ENCODE peak calls at places on chromosomes 2 and 18, in five cellular contexts. One of them, this sample, is unnamed.

GRCh38 chr2:230974096-230974913 is 21.6 kb upstream of the SPATA3 start:
- DNase-seq in HCT116: no peak
- DNase-seq in PC-3: peak; percentile 25
- DNase-seq in Peyer's patch: peak; percentile 55
- DNase-seq in right cardiac atrium: no peak
- DNase-seq in this sample: no peak

GRCh38 chr2:9205963-9206948 is at the start of gene ASAP2:
- DNase-seq in HCT116: no peak
- DNase-seq in PC-3: peak; percentile 80
- DNase-seq in Peyer's patch: no peak
- DNase-seq in right cardiac atrium: peak; percentile 90
- DNase-seq in this sample: peak; percentile 79

GRCh38 chr2:199085201-199085750 is 372.5 kb downstream of the SATB2 start:
- DNase-seq in HCT116: no peak
- DNase-seq in PC-3: peak; percentile 54
- DNase-seq in Peyer's patch: no peak
- DNase-seq in right cardiac atrium: no peak
- DNase-seq in this sample: no peak

GRCh38 chr2:148021059-148021985 is at the start of gene MBD5:
- DNase-seq in HCT116: no peak
- DNase-seq in PC-3: no peak
- DNase-seq in Peyer's patch: peak; percentile 46
- DNase-seq in right cardiac atrium: peak; percentile 60
- DNase-seq in this sample: peak; percentile 39

GRCh38 chr2:85221291-85221690 is 88.1 kb downstream of the TCF7L1 start:
- DNase-seq in HCT116: no peak
- DNase-seq in PC-3: no peak
- DNase-seq in Peyer's patch: no peak
- DNase-seq in right cardiac atrium: peak; percentile 79
- DNase-seq in this sample: no peak

GRCh38 chr2:240166761-240167587 is 26.5 kb upstream of the OTOS start:
- DNase-seq in HCT116: no peak
- DNase-seq in PC-3: no peak
- DNase-seq in Peyer's patch: no peak
- DNase-seq in right cardiac atrium: no peak
- DNase-seq in this sample: no peak

GRCh38 chr18:31506024-31506742 is 8.2 kb downstream of the DSG2 start:
- DNase-seq in HCT116: no peak
- DNase-seq in PC-3: peak; percentile 24
- DNase-seq in Peyer's patch: no peak
- DNase-seq in right cardiac atrium: no peak
- DNase-seq in this sample: no peak

GRCh38 chr2:148927010-148927409 is 52.0 kb downstream of the KIF5C start:
- DNase-seq in HCT116: peak; percentile 51
- DNase-seq in PC-3: peak; percentile 13
- DNase-seq in Peyer's patch: peak; percentile 34
- DNase-seq in right cardiac atrium: peak; percentile 65
- DNase-seq in this sample: no peak

GRCh38 chr18:1760901-1761300 is 810.4 kb downstream of the METTL4 start:
- DNase-seq in HCT116: no peak
- DNase-seq in PC-3: peak; percentile 85
- DNase-seq in Peyer's patch: no peak
- DNase-seq in right cardiac atrium: no peak
- DNase-seq in this sample: no peak

GRCh38 chr2:164523026-164523425 is 98.3 kb downstream of the GRB14 start:
- DNase-seq in HCT116: no peak
- DNase-seq in PC-3: peak; percentile 47
- DNase-seq in Peyer's patch: no peak
- DNase-seq in right cardiac atrium: no peak
- DNase-seq in this sample: no peak

GRCh38 chr2:152505495-152505906 is 170.5 kb downstream of the FMNL2 start:
- DNase-seq in HCT116: no peak
- DNase-seq in PC-3: no peak
- DNase-seq in Peyer's patch: no peak
- DNase-seq in right cardiac atrium: peak; percentile 75
- DNase-seq in this sample: no peak

GRCh38 chr2:11863513-11864328 is 117.3 kb downstream of the LPIN1 start:
- DNase-seq in HCT116: peak; percentile 71
- DNase-seq in PC-3: peak; percentile 93
- DNase-seq in Peyer's patch: peak; percentile 68
- DNase-seq in right cardiac atrium: peak; percentile 95
- DNase-seq in this sample: peak; percentile 86

GRCh38 chr2:137797630-137798029 is 166.6 kb upstream of the HNMT start:
- DNase-seq in HCT116: no peak
- DNase-seq in PC-3: no peak
- DNase-seq in Peyer's patch: no peak
- DNase-seq in right cardiac atrium: no peak
- DNase-seq in this sample: no peak

GRCh38 chr2:195021704-195022513 is 635.1 kb upstream of the SLC39A10 start:
- DNase-seq in HCT116: no peak
- DNase-seq in PC-3: no peak
- DNase-seq in Peyer's patch: no peak
- DNase-seq in right cardiac atrium: no peak
- DNase-seq in this sample: no peak

GRCh38 chr2:120312861-120313694 is 32.9 kb upstream of the INHBB start:
- DNase-seq in HCT116: peak; percentile 60
- DNase-seq in PC-3: peak; percentile 95
- DNase-seq in Peyer's patch: peak; percentile 70
- DNase-seq in right cardiac atrium: peak; percentile 93
- DNase-seq in this sample: peak; percentile 67

GRCh38 chr2:205934443-205934842 is 151.5 kb downstream of the INO80D start:
- DNase-seq in HCT116: peak; percentile 19
- DNase-seq in PC-3: peak; percentile 33
- DNase-seq in Peyer's patch: no peak
- DNase-seq in right cardiac atrium: no peak
- DNase-seq in this sample: no peak

GRCh38 chr2:29187926-29188325 is 72.7 kb downstream of the CLIP4 start:
- DNase-seq in HCT116: no peak
- DNase-seq in PC-3: no peak
- DNase-seq in Peyer's patch: no peak
- DNase-seq in right cardiac atrium: no peak
- DNase-seq in this sample: no peak

GRCh38 chr2:71804251-71804650 is 343.4 kb downstream of the CYP26B1 start:
- DNase-seq in HCT116: no peak
- DNase-seq in PC-3: peak; percentile 7
- DNase-seq in Peyer's patch: no peak
- DNase-seq in right cardiac atrium: no peak
- DNase-seq in this sample: no peak

GRCh38 chr2:101608411-101609317 is 88.8 kb upstream of the MAP4K4 start:
- DNase-seq in HCT116: no peak
- DNase-seq in PC-3: no peak
- DNase-seq in Peyer's patch: no peak
- DNase-seq in right cardiac atrium: no peak
- DNase-seq in this sample: no peak

GRCh38 chr2:59322005-59322404 is 1080.9 kb upstream of the FANCL start:
- DNase-seq in HCT116: no peak
- DNase-seq in PC-3: no peak
- DNase-seq in Peyer's patch: no peak
- DNase-seq in right cardiac atrium: no peak
- DNase-seq in this sample: no peak

GRCh38 chr2:3283206-3283605 is 94.4 kb downstream of the EIPR1 start:
- DNase-seq in HCT116: no peak
- DNase-seq in PC-3: no peak
- DNase-seq in Peyer's patch: no peak
- DNase-seq in right cardiac atrium: no peak
- DNase-seq in this sample: no peak

GRCh38 chr2:183207110-183207509 is 82.9 kb downstream of the NUP35 start:
- DNase-seq in HCT116: peak; percentile 1
- DNase-seq in PC-3: no peak
- DNase-seq in Peyer's patch: no peak
- DNase-seq in right cardiac atrium: no peak
- DNase-seq in this sample: no peak

GRCh38 chr18:457120-457519 is 43.4 kb downstream of the COLEC12 start:
- DNase-seq in HCT116: no peak
- DNase-seq in PC-3: no peak
- DNase-seq in Peyer's patch: no peak
- DNase-seq in right cardiac atrium: peak; percentile 80
- DNase-seq in this sample: peak; percentile 75

GRCh38 chr18:42414756-42415454 is 459.9 kb downstream of the PIK3C3 start:
- DNase-seq in HCT116: no peak
- DNase-seq in PC-3: no peak
- DNase-seq in Peyer's patch: no peak
- DNase-seq in right cardiac atrium: no peak
- DNase-seq in this sample: no peak

GRCh38 chr2:45263147-45263546 is 253.9 kb upstream of the SIX2 start:
- DNase-seq in HCT116: no peak
- DNase-seq in PC-3: peak; percentile 93
- DNase-seq in Peyer's patch: no peak
- DNase-seq in right cardiac atrium: no peak
- DNase-seq in this sample: peak; percentile 48

GRCh38 chr2:221969087-221969829 is 329.5 kb downstream of the PAX3 start:
- DNase-seq in HCT116: peak; percentile 13
- DNase-seq in PC-3: peak; percentile 63
- DNase-seq in Peyer's patch: no peak
- DNase-seq in right cardiac atrium: no peak
- DNase-seq in this sample: peak; percentile 8

GRCh38 chr18:6355789-6356589 is 58.7 kb downstream of the L3MBTL4 start:
- DNase-seq in HCT116: no peak
- DNase-seq in PC-3: peak; percentile 90
- DNase-seq in Peyer's patch: no peak
- DNase-seq in right cardiac atrium: no peak
- DNase-seq in this sample: no peak

GRCh38 chr2:157302492-157303099 is 23.0 kb downstream of the ERMN start:
- DNase-seq in HCT116: peak; percentile 13
- DNase-seq in PC-3: peak; percentile 81
- DNase-seq in Peyer's patch: no peak
- DNase-seq in right cardiac atrium: no peak
- DNase-seq in this sample: peak; percentile 14

GRCh38 chr2:23482607-23483006 is 97.6 kb downstream of the KLHL29 start:
- DNase-seq in HCT116: no peak
- DNase-seq in PC-3: no peak
- DNase-seq in Peyer's patch: no peak
- DNase-seq in right cardiac atrium: no peak
- DNase-seq in this sample: no peak

GRCh38 chr2:100619951-100620350 is 57.2 kb downstream of the PDCL3 start:
- DNase-seq in HCT116: no peak
- DNase-seq in PC-3: no peak
- DNase-seq in Peyer's patch: no peak
- DNase-seq in right cardiac atrium: no peak
- DNase-seq in this sample: no peak

GRCh38 chr2:160952462-160952861 is 207.8 kb upstream of the TANK start:
- DNase-seq in HCT116: no peak
- DNase-seq in PC-3: no peak
- DNase-seq in Peyer's patch: no peak
- DNase-seq in right cardiac atrium: peak; percentile 81
- DNase-seq in this sample: no peak

GRCh38 chr2:60352491-60353405 is 200.7 kb downstream of the BCL11A start:
- DNase-seq in HCT116: no peak
- DNase-seq in PC-3: no peak
- DNase-seq in Peyer's patch: peak; percentile 86
- DNase-seq in right cardiac atrium: no peak
- DNase-seq in this sample: no peak

GRCh38 chr2:18777250-18777812 is 188.0 kb upstream of the NT5C1B start:
- DNase-seq in HCT116: no peak
- DNase-seq in PC-3: no peak
- DNase-seq in Peyer's patch: no peak
- DNase-seq in right cardiac atrium: no peak
- DNase-seq in this sample: no peak

GRCh38 chr2:167420261-167420660 is 532.0 kb downstream of the XIRP2 start:
- DNase-seq in HCT116: no peak
- DNase-seq in PC-3: no peak
- DNase-seq in Peyer's patch: no peak
- DNase-seq in right cardiac atrium: no peak
- DNase-seq in this sample: no peak

DNA sequence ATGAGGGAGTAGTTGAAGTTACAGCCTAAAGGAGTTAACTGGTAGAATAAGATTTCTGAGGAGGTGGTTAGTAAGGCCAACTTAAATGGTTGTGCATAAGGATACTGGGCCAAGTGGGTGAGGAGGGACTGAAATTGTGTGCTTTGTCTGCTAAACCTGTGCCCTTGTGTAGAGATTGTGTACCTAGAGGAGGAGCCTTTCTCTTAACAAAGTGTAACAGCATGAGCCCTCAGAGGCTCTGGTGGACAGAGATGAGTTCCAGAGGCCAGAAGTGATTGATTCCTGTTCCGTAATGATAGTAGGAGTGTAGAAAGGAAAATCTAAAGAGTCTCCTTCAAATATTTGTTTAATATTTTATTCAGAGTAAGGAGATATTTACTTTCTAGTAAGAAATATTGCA is 42.9 kb downstream of the OTX1 start:
- DNase-seq in HCT116: no peak
- DNase-seq in PC-3: no peak
- DNase-seq in Peyer's patch: no peak
- DNase-seq in right cardiac atrium: no peak
- DNase-seq in this sample: no peak
- H3K4me1 ChIP-seq in HCT116: no peaks in the 10 kb centered on the region
- H3K4me1 ChIP-seq in PC-3: no peaks in the 10 kb centered on the region
- H3K4me1 ChIP-seq in Peyer's patch: no peaks in the 10 kb centered on the region
- H3K4me1 ChIP-seq in right cardiac atrium: no peaks in the 10 kb centered on the region
- H3K4me1 ChIP-seq in this sample: no peaks in the 10 kb centered on the region

GRCh38 chr18:25544872-25545271 is 192.9 kb upstream of the ZNF521 start:
- DNase-seq in HCT116: no peak
- DNase-seq in PC-3: no peak
- DNase-seq in Peyer's patch: no peak
- DNase-seq in right cardiac atrium: no peak
- DNase-seq in this sample: no peak
- H3K9me3 ChIP-seq in HCT116: no peaks in the 10 kb centered on the region
- H3K9me3 ChIP-seq in PC-3: no peaks in the 10 kb centered on the region
- H3K9me3 ChIP-seq in Peyer's patch: no peaks in the 10 kb centered on the region
- H3K9me3 ChIP-seq in right cardiac atrium: no peaks in the 10 kb centered on the region
- H3K9me3 ChIP-seq in this sample: no peaks in the 10 kb centered on the region

DNA sequence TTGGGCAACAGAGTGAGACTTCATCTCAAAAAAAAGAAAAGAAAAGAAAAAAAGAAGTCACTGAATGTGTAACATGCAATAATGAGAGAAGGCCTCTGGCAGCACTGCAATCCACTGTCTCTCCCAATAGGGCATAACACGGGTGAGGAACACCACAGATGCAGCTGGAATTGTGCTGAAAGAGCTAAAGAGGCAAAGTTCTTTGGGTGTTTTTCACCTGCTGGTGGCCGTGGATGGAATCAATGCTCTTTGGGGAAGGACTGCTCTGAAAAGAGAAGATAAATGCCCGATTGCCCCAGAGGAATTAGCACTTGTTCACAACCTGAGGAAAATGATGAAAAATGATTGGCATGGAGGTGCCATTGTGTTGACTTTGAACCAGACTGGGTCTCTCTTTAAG is 31.0 kb upstream of the CYBRD1 start:
- DNase-seq in HCT116: no peak
- DNase-seq in PC-3: no peak
- DNase-seq in Peyer's patch: no peak
- DNase-seq in right cardiac atrium: no peak
- DNase-seq in this sample: no peak
- H3K4me1 ChIP-seq in HCT116: no peaks in the 10 kb centered on the region
- H3K4me1 ChIP-seq in PC-3: no peaks in the 10 kb centered on the region
- H3K4me1 ChIP-seq in Peyer's patch: no peaks in the 10 kb centered on the region
- H3K4me1 ChIP-seq in right cardiac atrium: no peaks in the 10 kb centered on the region
- H3K4me1 ChIP-seq in this sample: no peaks in the 10 kb centered on the region

GRCh38 chr2:173327421-173327820 is 27.3 kb upstream of the CDCA7 start:
- DNase-seq in HCT116: no peak
- DNase-seq in PC-3: no peak
- DNase-seq in Peyer's patch: no peak
- DNase-seq in right cardiac atrium: no peak
- DNase-seq in this sample: no peak

GRCh38 chr2:173326806-173327205 is 27.9 kb upstream of the CDCA7 start:
- DNase-seq in HCT116: no peak
- DNase-seq in PC-3: no peak
- DNase-seq in Peyer's patch: no peak
- DNase-seq in right cardiac atrium: no peak
- DNase-seq in this sample: no peak

GRCh38 chr2:173323371-173323770 is 31.3 kb upstream of the CDCA7 start:
- DNase-seq in HCT116: no peak
- DNase-seq in PC-3: no peak
- DNase-seq in Peyer's patch: no peak
- DNase-seq in right cardiac atrium: no peak
- DNase-seq in this sample: no peak
- H3K9me3 ChIP-seq in HCT116: no peaks in the 10 kb centered on the region
- H3K9me3 ChIP-seq in PC-3: no peaks in the 10 kb centered on the region
- H3K9me3 ChIP-seq in Peyer's patch: peaks cover under 1% of the 10 kb centered on the region
- H3K9me3 ChIP-seq in right cardiac atrium: peaks cover 8% of the 10 kb centered on the region
- H3K9me3 ChIP-seq in this sample: no peaks in the 10 kb centered on the region